ENCODE peak calls at places on chromosomes 6 and 20, in ten cellular contexts. X is GM10248; S is H1; Y is testis; L is ascending aorta; W is upper lobe of right lung; G is CD4-positive, alpha-beta T cell; P is mammary epithelial cell; U is epithelial cell of esophagus; H is transverse colon. Q is an unnamed sample.

GRCh38 chr6:44131880-44132279 is 4.5 kb downstream of the TMEM63B start:
- DNase-seq in X (no peak), S (no peak), Y (no peak), L (no peak), W (no peak), G (no peak), P (no peak), U (no peak), H (peak; percentile 75), Q (no peak)

GRCh38 chr6:107621216-107621940 is 131.5 kb downstream of the SOBP start:
- DNase-seq in X (no peak), S (no peak), Y (no peak), L (no peak), W (no peak), G (no peak), P (no peak), U (no peak), H (no peak), Q (no peak)

GRCh38 chr20:35709269-35709668 is 10.1 kb downstream of the ROMO1 start:
- DNase-seq in X (no peak), S (no peak), Y (no peak), L (no peak), W (no peak), G (no peak), P (no peak), U (no peak), H (no peak), Q (no peak)

GRCh38 chr20:40668449-40669228 is 20.4 kb downstream of the MAFB start:
- DNase-seq in X (no peak), S (no peak), Y (no peak), L (no peak), W (no peak), G (no peak), P (peak; percentile 42), U (peak; percentile 68), H (no peak), Q (no peak)

GRCh38 chr6:136723780-136724179 is 68.5 kb downstream of the MAP3K5 start:
- DNase-seq in X (no peak), S (no peak), Y (no peak), L (no peak), W (peak; percentile 65), G (peak; percentile 25), P (no peak), U (peak; percentile 18), H (no peak), Q (no peak)

GRCh38 chr6:136582702-136583471 is 32.7 kb upstream of the MAP7 start:
- DNase-seq in X (no peak), S (no peak), Y (no peak), L (no peak), W (no peak), G (no peak), P (peak; percentile 69), U (peak; percentile 76), H (no peak), Q (no peak)

GRCh38 chr6:37688088-37688850 is 9.4 kb downstream of the MDGA1 start:
- DNase-seq in X (no peak), S (no peak), Y (no peak), L (no peak), W (no peak), G (no peak), P (no peak), U (no peak), H (no peak), Q (no peak)

GRCh38 chr20:24489631-24490260 is 20.3 kb downstream of the SYNDIG1 start:
- DNase-seq in X (no peak), S (no peak), Y (no peak), L (peak; percentile 41), W (no peak), G (no peak), P (no peak), U (no peak), H (no peak), Q (no peak)

GRCh38 chr20:21665687-21666446 is 39.6 kb upstream of the PAX1 start:
- DNase-seq in X (no peak), S (no peak), Y (no peak), L (no peak), W (no peak), G (no peak), P (peak; percentile 61), U (peak; percentile 59), H (no peak), Q (no peak)

GRCh38 chr20:21670126-21670525 is 35.3 kb upstream of the PAX1 start:
- DNase-seq in X (no peak), S (no peak), Y (no peak), L (no peak), W (no peak), G (no peak), P (no peak), U (no peak), H (no peak), Q (no peak)

DNA sequence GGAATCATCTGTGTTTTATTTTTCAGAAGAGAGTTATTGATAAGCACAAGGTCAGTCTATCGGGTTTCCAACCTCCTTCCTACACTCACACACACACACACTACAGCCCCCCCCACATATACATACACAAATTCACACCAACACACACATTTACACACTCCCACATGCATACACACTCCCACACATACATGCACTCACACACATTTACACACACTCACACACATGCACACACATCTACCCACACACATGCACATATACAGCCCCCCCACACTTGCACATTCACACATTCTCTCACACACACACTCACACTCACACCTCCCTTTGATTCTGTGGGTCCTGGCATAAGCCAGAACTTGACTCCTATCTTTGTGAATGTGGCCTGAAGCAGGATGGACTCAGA is 34.5 kb upstream of the PAX1 start:
- DNase-seq in X (no peak), S (no peak), Y (no peak), L (no peak), W (no peak), G (no peak), P (no peak), U (no peak), H (no peak), Q (no peak)
- TF ChIP-seq CTCF in X (no peak), S (no peak), Y (no peak), L (no peak), W (no peak), G (no peak), P (no peak), U (no peak), H (no peak), Q (no peak)

GRCh38 chr6:39375405-39375804 is 52.9 kb upstream of the KCNK16 start:
- DNase-seq in X (no peak), S (no peak), Y (no peak), L (no peak), W (no peak), G (no peak), P (no peak), U (no peak), H (no peak), Q (no peak)

GRCh38 chr6:39365281-39366074 is 43.0 kb upstream of the KCNK16 start:
- DNase-seq in X (no peak), S (no peak), Y (no peak), L (no peak), W (no peak), G (no peak), P (peak; percentile 51), U (peak; percentile 54), H (no peak), Q (no peak)

GRCh38 chr6:39367661-39368060 is 45.2 kb upstream of the KCNK16 start:
- DNase-seq in X (no peak), S (no peak), Y (no peak), L (no peak), W (no peak), G (no peak), P (no peak), U (no peak), H (no peak), Q (no peak)

GRCh38 chr6:39366875-39367618 is 44.5 kb upstream of the KCNK16 start:
- DNase-seq in X (no peak), S (no peak), Y (peak; percentile 33), L (no peak), W (no peak), G (no peak), P (no peak), U (no peak), H (no peak), Q (no peak)

GRCh38 chr6:39370021-39370420 is 47.5 kb upstream of the KCNK16 start:
- DNase-seq in X (no peak), S (no peak), Y (no peak), L (no peak), W (no peak), G (no peak), P (no peak), U (no peak), H (no peak), Q (no peak)
- TF ChIP-seq CTCF in X (no peak), S (peak; percentile 31), Y (peak; percentile 23), L (peak; percentile 31), W (peak; percentile 7), G (no peak), P (peak; percentile 45), U (no peak), H (no peak), Q (no peak)

GRCh38 chr6:30041821-30042220 is 19.2 kb upstream of the POLR1H start:
- DNase-seq in X (no peak), S (no peak), Y (no peak), L (no peak), W (no peak), G (no peak), P (no peak), U (no peak), H (no peak), Q (no peak)

GRCh38 chr6:30042914-30043313 is 18.2 kb upstream of the POLR1H start:
- DNase-seq in X (peak; percentile 39), S (no peak), Y (no peak), L (no peak), W (no peak), G (no peak), P (no peak), U (no peak), H (no peak), Q (no peak)

GRCh38 chr6:30041221-30041620 is 19.8 kb upstream of the POLR1H start:
- DNase-seq in X (no peak), S (no peak), Y (no peak), L (no peak), W (no peak), G (no peak), P (no peak), U (no peak), H (no peak), Q (no peak)

GRCh38 chr6:30042476-30042875 is 18.6 kb upstream of the POLR1H start:
- DNase-seq in X (peak; percentile 35), S (no peak), Y (no peak), L (no peak), W (no peak), G (no peak), P (no peak), U (no peak), H (no peak), Q (no peak)

GRCh38 chr6:30037182-30037788 is 23.8 kb upstream of the POLR1H start:
- DNase-seq in X (peak; percentile 38), S (no peak), Y (no peak), L (no peak), W (no peak), G (no peak), P (peak; percentile 32), U (peak; percentile 41), H (no peak), Q (no peak)
- TF ChIP-seq CTCF in X (peak; percentile 61), S (peak; percentile 64), Y (peak; percentile 23), L (peak; percentile 26), W (peak; percentile 52), G (peak; percentile 46), P (peak; percentile 67), U (peak; percentile 69), H (peak; percentile 40), Q (peak; percentile 36)

DNA sequence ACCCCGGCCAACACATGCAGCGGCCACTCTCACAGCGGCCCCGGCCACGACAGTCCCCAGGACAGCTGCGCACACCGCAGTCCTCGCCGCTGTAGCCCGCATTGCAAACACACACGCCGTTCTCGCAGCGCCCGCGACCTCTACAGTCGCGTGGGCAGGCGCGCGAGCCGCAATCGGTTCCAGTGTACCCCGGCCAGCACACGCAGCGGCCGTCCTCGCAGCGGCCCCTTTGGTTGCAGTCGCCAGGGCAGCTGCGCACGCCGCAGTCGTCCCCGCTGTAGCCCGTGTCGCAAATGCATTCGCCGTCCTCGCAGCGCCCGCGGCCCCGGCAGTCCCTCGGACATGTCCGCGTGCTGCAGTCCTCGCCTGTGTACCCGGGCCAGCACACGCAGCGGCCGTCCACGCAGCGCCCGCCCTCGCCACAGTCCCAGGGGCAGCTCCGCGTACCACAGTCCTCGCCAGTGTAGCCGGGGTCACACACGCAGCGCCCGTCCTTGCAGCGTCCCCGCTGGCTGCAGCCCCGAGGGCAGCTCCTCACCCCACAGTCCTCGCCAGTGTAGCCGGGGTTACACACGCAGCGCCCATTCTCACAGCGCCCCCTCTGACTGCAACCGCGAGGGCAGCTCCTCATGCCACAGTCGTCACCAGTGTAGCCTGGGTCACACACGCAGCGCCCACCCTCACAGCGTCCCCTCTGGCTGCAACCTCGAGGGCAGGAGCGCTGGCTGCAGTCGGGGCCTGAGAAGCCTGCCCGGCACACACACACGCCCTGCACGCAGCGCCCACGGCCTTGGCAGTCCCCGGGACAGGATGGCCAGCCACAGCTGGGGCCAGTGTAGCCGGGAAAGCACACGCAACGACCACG is 12.5 kb downstream of the TNXB start:
- DNase-seq in X (no peak), S (peak; percentile 66), Y (no peak), L (no peak), W (no peak), G (no peak), P (no peak), U (no peak), H (no peak), Q (no peak)
- TF ChIP-seq CTCF in X (no peak), S (peak; percentile 66), Y (no peak), L (no peak), W (peak; percentile 6), G (no peak), P (peak; percentile 24), U (no peak), H (no peak), Q (no peak)

Q was measured in mesothelial cell of epicardium.